ENCODE peak calls at places on chromosomes 4 and X, in six cellular contexts. B, Y, G, I, W and R are unnamed samples.

GRCh38 chr4:120685756-120686278 is 236.7 kb downstream of the PRDM5 start:
- DNase-seq in W (no peak), Y (no peak), G (no peak), B (no peak), I (no peak), R (no peak)

GRCh38 chrX:96982159-96982558 is 98.5 kb downstream of the RPA4 start:
- DNase-seq in Y (no peak), B (no peak), I (no peak), W (no peak), G (no peak), R (no peak)

GRCh38 chrX:153814591-153815315 is 15.6 kb downstream of the PDZD4 start:
- DNase-seq in G (no peak), Y (no peak), I (no peak), W (no peak), B (no peak), R (no peak)

GRCh38 chr4:151700566-151701316 is 60.1 kb downstream of the GATB start:
- DNase-seq in B (no peak), Y (no peak), G (no peak), W (no peak), I (no peak), R (no peak)

GRCh38 chr4:86493460-86493859 is 100.7 kb upstream of the PTPN13 start:
- DNase-seq in B (no peak), G (no peak), Y (no peak), W (no peak), I (no peak), R (no peak)

GRCh38 chrX:7330971-7331746 is 183.2 kb upstream of the PUDP start:
- DNase-seq in G (no peak), I (no peak), B (no peak), W (no peak), Y (no peak), R (no peak)

GRCh38 chr4:119238068-119238722 is 25.7 kb downstream of the USP53 start:
- DNase-seq in W (no peak), B (peak; percentile 75), Y (no peak), I (no peak), G (no peak), R (no peak)

GRCh38 chrX:48945517-48946348 is 11.7 kb downstream of the OTUD5 start:
- DNase-seq in B (no peak), G (peak; percentile 40), I (peak; percentile 56), Y (peak; percentile 6), W (no peak), R (peak; percentile 75)

GRCh38 chr4:159206427-159206871 is 103.6 kb downstream of the RAPGEF2 start:
- DNase-seq in B (peak; percentile 83), Y (no peak), I (no peak), W (no peak), G (no peak), R (no peak)

GRCh38 chrX:78024349-78025108 is 55.1 kb upstream of the PGAM4 start:
- DNase-seq in W (no peak), I (peak; percentile 42), Y (peak; percentile 43), B (no peak), G (peak; percentile 45), R (peak; percentile 30)

GRCh38 chr4:135994360-135994759 is 1537.9 kb downstream of the PCDH18 start:
- DNase-seq in Y (no peak), W (no peak), I (no peak), G (no peak), B (no peak), R (no peak)

GRCh38 chr4:157195374-157195773 is 25.2 kb upstream of the GRIA2 start:
- DNase-seq in Y (no peak), I (no peak), B (no peak), W (no peak), G (no peak), R (no peak)

GRCh38 chr4:56909083-56909981 is 1.6 kb downstream of the REST start:
- DNase-seq in W (no peak), G (peak; percentile 28), B (no peak), I (no peak), Y (no peak), R (peak; percentile 67)

GRCh38 chrX:18166068-18166467 is 54.6 kb downstream of the BEND2 start:
- DNase-seq in Y (no peak), B (no peak), I (no peak), G (no peak), W (no peak), R (no peak)

GRCh38 chr4:129488427-129488826 is 392.5 kb downstream of the C4orf33 start:
- DNase-seq in G (no peak), B (no peak), Y (no peak), I (no peak), W (no peak), R (no peak)

GRCh38 chr4:52290468-52290867 is 239.4 kb downstream of the SPATA18 start:
- DNase-seq in Y (no peak), W (no peak), B (no peak), I (no peak), G (no peak), R (no peak)

GRCh38 chr4:108367751-108368150 is 199.0 kb upstream of the LEF1 start:
- DNase-seq in B (no peak), G (no peak), Y (no peak), I (no peak), W (no peak), R (no peak)
- TF ChIP-seq YY1 in B (no peak), G (no peak), Y (no peak), I (no peak), W (no peak), R (no peak)

GRCh38 chr4:47213106-47213505 is 181.7 kb downstream of the GABRB1 start:
- DNase-seq in I (no peak), G (no peak), W (no peak), Y (no peak), B (no peak), R (no peak)

GRCh38 chr4:47213539-47213938 is 182.2 kb downstream of the GABRB1 start:
- DNase-seq in I (no peak), G (no peak), Y (no peak), B (no peak), W (no peak), R (no peak)

GRCh38 chr4:47210828-47211227 is 179.5 kb downstream of the GABRB1 start:
- DNase-seq in B (no peak), G (no peak), Y (no peak), I (no peak), W (no peak), R (no peak)

GRCh38 chr4:47207555-47207954 is 176.2 kb downstream of the GABRB1 start:
- DNase-seq in W (no peak), G (no peak), I (no peak), Y (no peak), B (no peak), R (no peak)

DNA sequence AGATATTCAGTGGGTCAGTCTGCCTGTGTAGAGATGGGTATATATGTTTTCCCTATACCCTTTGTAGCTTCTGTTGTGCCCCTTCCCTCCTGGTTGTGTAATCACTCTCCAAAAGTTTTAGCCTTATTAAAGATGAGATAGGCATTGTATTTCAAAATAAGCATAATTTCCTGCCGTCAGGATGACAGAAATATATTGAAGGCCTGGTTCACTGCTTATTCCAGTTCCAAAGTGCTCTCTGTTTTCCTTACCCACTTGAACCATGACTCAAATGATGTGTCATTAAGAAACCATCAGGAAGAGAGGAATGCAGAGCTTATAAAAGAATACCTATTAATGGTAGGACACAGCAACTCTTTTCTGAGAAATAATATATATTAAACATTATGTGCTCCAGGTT is 178.5 kb downstream of the GABRB1 start:
- DNase-seq in B (no peak), G (no peak), W (no peak), I (no peak), Y (no peak), R (no peak)
- TF ChIP-seq MAX in B (no peak), G (no peak), W (no peak), I (no peak), Y (no peak), R (peak; percentile 12)

GRCh38 chrX:39402158-39402557 is 600.9 kb downstream of the MID1IP1 start:
- DNase-seq in Y (no peak), G (no peak), B (no peak), W (no peak), I (no peak), R (no peak)
- TF ChIP-seq YY1 in Y (no peak), G (no peak), B (no peak), W (no peak), I (no peak), R (no peak)

GRCh38 chrX:107470198-107470597 is 20.7 kb downstream of the FRMPD3 start:
- DNase-seq in I (no peak), Y (no peak), G (no peak), W (no peak), B (no peak), R (no peak)

GRCh38 chrX:107467271-107467670 is 17.8 kb downstream of the FRMPD3 start:
- DNase-seq in G (no peak), W (no peak), Y (no peak), I (no peak), B (no peak), R (no peak)

GRCh38 chrX:107470971-107471370 is 21.5 kb downstream of the FRMPD3 start:
- DNase-seq in W (no peak), I (no peak), B (no peak), G (no peak), Y (no peak), R (no peak)

GRCh38 chrX:107465932-107466620 is 16.6 kb downstream of the FRMPD3 start:
- DNase-seq in G (no peak), B (peak; percentile 48), Y (no peak), I (no peak), W (no peak), R (no peak)
- TF ChIP-seq MAX in G (no peak), B (no peak), Y (no peak), I (no peak), W (no peak), R (no peak)